ENCODE peak calls at places on chromosomes 11 and 22, in ten cellular contexts. W is NB4; X is psoas muscle; P is NCI-H1417; Y is activated T-cell treated with anti-CD3 and anti-CD28 coated beads, Interleukin-2, amount 50 U/mL, for 1 hour; J is HEK293T; Q is transverse colon; K is K562; U is NCI-H1105; G is HS-5. C is an unnamed sample.

GRCh38 chr11:33779849-33780528 is 5.7 kb upstream of the FBXO3 start:
- DNase-seq in Q (no peak), X (no peak), J (no peak), W (no peak), K (no peak), U (no peak), P (no peak), G (peak), Y (no peak), C (no peak)

GRCh38 chr11:65432686-65433582 is 10.3 kb downstream of the NEAT1 start:
- DNase-seq in J (no peak), Q (peak), U (peak), Y (no peak), W (peak), X (no peak), G (peak), K (no peak), P (no peak), C (no peak)

GRCh38 chr22:48224332-48224731 is 1461.9 kb downstream of the TBC1D22A start:
- DNase-seq in K (no peak), G (no peak), P (no peak), X (no peak), W (no peak), Q (no peak), Y (no peak), J (no peak), U (no peak), C (no peak)

GRCh38 chr11:16764888-16765287 is 26.4 kb downstream of the C11orf58 start:
- DNase-seq in J (no peak), U (no peak), W (no peak), Q (no peak), G (no peak), P (no peak), Y (no peak), K (no peak), X (no peak), C (no peak)

GRCh38 chr11:74004694-74005615 is 3.9 kb downstream of the UCP3 start:
- DNase-seq in X (no peak), U (no peak), Y (peak), P (no peak), K (peak), W (peak), G (no peak), Q (peak), J (no peak), C (no peak)

GRCh38 chr22:38755155-38755910 is 465 bp downstream of the SUN2 start:
- DNase-seq in J (peak), Y (peak), X (peak), Q (peak), W (peak), K (peak), U (no peak), P (peak), G (no peak), C (peak)

GRCh38 chr11:44575288-44575672 is 9.8 kb downstream of the CD82 start:
- DNase-seq in Y (no peak), G (peak), W (peak), K (no peak), U (no peak), P (no peak), J (no peak), X (no peak), Q (no peak), C (no peak)

GRCh38 chr11:125948278-125949051 is 2.6 kb downstream of the VSIG10L2 start:
- DNase-seq in U (no peak), W (no peak), K (no peak), J (no peak), P (no peak), G (no peak), Y (no peak), X (no peak), Q (no peak), C (no peak)

GRCh38 chr11:4191031-4191571 is 96.5 kb downstream of the RRM1 start:
- DNase-seq in G (no peak), P (no peak), Q (no peak), Y (no peak), J (no peak), W (no peak), K (no peak), X (no peak), U (no peak), C (peak)

GRCh38 chr11:1406571-1407485 is 17.1 kb downstream of the BRSK2 start:
- DNase-seq in U (no peak), P (no peak), Y (no peak), J (no peak), G (no peak), X (no peak), K (no peak), W (no peak), Q (no peak), C (no peak)

GRCh38 chr11:116257092-116257491 is 515.7 kb downstream of the BUD13 start:
- DNase-seq in K (no peak), X (no peak), W (peak), U (no peak), P (no peak), J (peak), Q (no peak), Y (no peak), G (no peak), C (no peak)

GRCh38 chr11:91935120-91935519 is 289.5 kb upstream of the FAT3 start:
- DNase-seq in G (no peak), P (no peak), Y (no peak), Q (no peak), X (no peak), U (no peak), J (no peak), W (no peak), K (no peak), C (no peak)

GRCh38 chr11:125481531-125481930 is 14.5 kb downstream of the FEZ1 start:
- DNase-seq in P (no peak), G (no peak), K (no peak), J (no peak), U (no peak), Q (no peak), X (no peak), W (no peak), Y (no peak), C (no peak)

GRCh38 chr11:23725752-23726151 is 771.1 kb upstream of the LUZP2 start:
- DNase-seq in W (no peak), Q (no peak), Y (no peak), K (no peak), X (no peak), P (no peak), J (no peak), G (peak), U (no peak), C (no peak)

GRCh38 chr11:64762916-64763803 is 3.4 kb upstream of the PYGM start:
- DNase-seq in J (no peak), U (no peak), X (peak), K (no peak), P (peak), Y (peak), W (peak), G (no peak), Q (no peak), C (peak)